ENCODE peak calls at places on chromosomes 3 and 15, in ten cellular contexts. Z is fibroblast of lung, T is OCI-LY7, W is HCT116, G is right lobe of liver, L is AG04450, S is hepatocyte, J is heart right ventricle, N is neural progenitor cell, P is keratinocyte. I is an unnamed sample.

GRCh38 chr15:93030430-93031102 is 58.4 kb downstream of the RGMA start:
- DNase-seq in Z (peak; percentile 47), T (peak; percentile 69), W (peak; percentile 48), G (peak; percentile 77), L (peak; percentile 26), S (peak; percentile 78), J (peak; percentile 55), N (peak; percentile 78), P (no peak), I (peak; percentile 75)

GRCh38 chr15:63803106-63803886 is 30.5 kb downstream of the HERC1 start:
- DNase-seq in Z (peak; percentile 51), T (no peak), W (no peak), G (no peak), L (no peak), S (no peak), J (no peak), N (no peak), P (no peak), I (no peak)

GRCh38 chr3:89145995-89146394 is 38.6 kb downstream of the EPHA3 start:
- DNase-seq in Z (peak; percentile 95), T (no peak), W (no peak), G (no peak), L (peak; percentile 16), S (peak; percentile 21), J (no peak), N (no peak), P (no peak), I (no peak)

GRCh38 chr3:63130625-63131024 is 147.5 kb upstream of the SYNPR start:
- DNase-seq in Z (no peak), T (no peak), W (no peak), G (no peak), L (no peak), S (no peak), J (no peak), N (peak; percentile 60), P (no peak), I (no peak)

GRCh38 chr3:145188079-145188785 is 972.8 kb downstream of the PLOD2 start:
- DNase-seq in Z (no peak), T (no peak), W (no peak), G (no peak), L (no peak), S (no peak), J (no peak), N (peak; percentile 3), P (no peak), I (no peak)

GRCh38 chr15:43294091-43294706 is 27.5 kb upstream of the TGM5 start:
- DNase-seq in Z (no peak), T (no peak), W (no peak), G (no peak), L (no peak), S (no peak), J (no peak), N (no peak), P (no peak), I (no peak)

GRCh38 chr15:88472225-88472624 is 4.7 kb downstream of the MRPS11 start:
- DNase-seq in Z (no peak), T (no peak), W (no peak), G (no peak), L (no peak), S (no peak), J (no peak), N (no peak), P (no peak), I (no peak)

GRCh38 chr15:94168250-94168649 is 63.1 kb upstream of the MCTP2 start:
- DNase-seq in Z (no peak), T (peak; percentile 35), W (peak; percentile 23), G (no peak), L (no peak), S (no peak), J (no peak), N (peak; percentile 11), P (no peak), I (no peak)

GRCh38 chr15:42324308-42324707 is 35.0 kb upstream of the CAPN3 start:
- DNase-seq in Z (peak; percentile 9), T (no peak), W (no peak), G (no peak), L (peak; percentile 48), S (no peak), J (no peak), N (no peak), P (no peak), I (no peak)

GRCh38 chr15:34953851-34954250 is 15.7 kb downstream of the AQR start:
- DNase-seq in Z (no peak), T (no peak), W (no peak), G (no peak), L (no peak), S (no peak), J (no peak), N (no peak), P (no peak), I (no peak)

GRCh38 chr3:15331072-15331605 is 1.2 kb downstream of the SH3BP5 start:
- DNase-seq in Z (no peak), T (no peak), W (no peak), G (no peak), L (no peak), S (no peak), J (no peak), N (no peak), P (no peak), I (no peak)

GRCh38 chr3:25481402-25481801 is 53.3 kb downstream of the RARB start:
- DNase-seq in Z (no peak), T (no peak), W (no peak), G (no peak), L (no peak), S (no peak), J (no peak), N (no peak), P (no peak), I (no peak)

GRCh38 chr15:65583701-65584100 is 27.2 kb downstream of the INTS14 start:
- DNase-seq in Z (peak; percentile 47), T (peak; percentile 78), W (no peak), G (no peak), L (no peak), S (peak; percentile 8), J (no peak), N (peak; percentile 19), P (no peak), I (no peak)

GRCh38 chr15:60529332-60529731 is 50.4 kb upstream of the ICE2 start:
- DNase-seq in Z (no peak), T (no peak), W (no peak), G (no peak), L (no peak), S (no peak), J (no peak), N (no peak), P (no peak), I (no peak)
- H3K27ac ChIP-seq in Z (no peak overlapping the region), T (no peak overlapping the region), W (no peak overlapping the region), G (no peak overlapping the region), L (no peak overlapping the region), S (no peak overlapping the region), J (no peak overlapping the region), N (no peak overlapping the region), P (no peak overlapping the region), I (no peak overlapping the region)

DNA sequence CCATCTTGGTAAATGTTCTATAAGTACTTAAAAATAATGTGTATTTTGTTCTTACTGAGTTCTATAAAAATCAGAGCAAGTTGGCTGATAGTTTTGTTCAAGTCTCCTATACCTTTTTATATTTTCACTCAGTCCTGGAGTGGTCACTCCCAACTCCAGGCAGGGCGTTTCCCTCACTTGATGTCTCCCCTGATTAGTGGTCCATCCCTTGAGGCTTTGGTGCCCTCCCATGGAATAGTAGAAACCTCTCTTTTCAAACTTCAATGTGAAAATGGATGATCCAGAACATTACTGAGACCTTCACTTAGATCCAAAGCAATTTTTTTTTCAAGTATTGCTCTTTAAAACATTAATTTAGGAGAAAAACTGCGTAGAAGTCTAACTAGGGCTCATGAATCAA is 25.0 kb upstream of the SCN10A start:
- DNase-seq in Z (no peak), T (no peak), W (no peak), G (no peak), L (no peak), S (no peak), J (no peak), N (no peak), P (no peak), I (no peak)
- TF ChIP-seq CTCF in Z (peak; percentile 23), T (no peak), W (peak; percentile 3), G (no peak), L (peak; percentile 36), S (no peak), J (no peak), N (peak; percentile 17), P (no peak), I (peak; percentile 23)

GRCh38 chr3:124246949-124247348 is 255.0 kb upstream of the ROPN1 start:
- DNase-seq in Z (peak; percentile 40), T (peak; percentile 7), W (peak; percentile 12), G (peak; percentile 55), L (no peak), S (peak; percentile 27), J (no peak), N (peak; percentile 40), P (no peak), I (no peak)

GRCh38 chr3:124250053-124250452 is 258.1 kb upstream of the ROPN1 start:
- DNase-seq in Z (peak; percentile 43), T (no peak), W (no peak), G (no peak), L (no peak), S (no peak), J (no peak), N (no peak), P (peak; percentile 67), I (no peak)

GRCh38 chr3:124243253-124243859 is 251.4 kb upstream of the ROPN1 start:
- DNase-seq in Z (no peak), T (no peak), W (no peak), G (no peak), L (no peak), S (no peak), J (no peak), N (no peak), P (no peak), I (no peak)

GRCh38 chr3:124246366-124246765 is 254.4 kb upstream of the ROPN1 start:
- DNase-seq in Z (peak; percentile 78), T (no peak), W (no peak), G (no peak), L (no peak), S (no peak), J (no peak), N (no peak), P (no peak), I (no peak)

DNA sequence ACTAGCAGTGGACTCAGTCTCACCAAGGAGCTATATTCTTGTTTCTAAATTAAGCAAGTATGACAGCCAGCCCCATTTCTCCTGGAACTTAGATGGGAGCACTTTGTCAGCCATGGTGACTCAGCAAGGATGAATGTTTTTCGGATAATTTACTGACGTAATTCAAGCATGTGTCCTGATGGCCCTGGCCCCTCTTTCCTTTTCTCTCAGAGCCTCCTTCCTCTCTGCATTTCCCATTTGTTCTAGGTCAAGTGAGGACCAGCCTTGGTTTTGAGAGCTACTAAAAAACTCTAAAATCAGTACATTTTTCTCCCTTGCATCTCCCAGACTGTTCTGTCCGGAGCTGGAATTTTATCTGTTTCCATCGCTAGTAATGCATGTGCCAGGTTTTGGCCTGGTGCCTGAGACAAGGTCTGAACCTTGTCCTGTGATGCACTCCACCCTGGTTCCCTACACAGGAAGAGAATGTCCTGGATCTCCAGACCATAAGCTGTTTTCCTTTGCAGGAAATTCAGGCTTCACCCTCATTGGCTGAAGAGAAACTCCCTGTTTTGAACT is 256.6 kb upstream of the ROPN1 start:
- DNase-seq in Z (peak; percentile 93), T (no peak), W (no peak), G (peak; percentile 74), L (peak; percentile 47), S (peak; percentile 19), J (peak; percentile 52), N (no peak), P (no peak), I (peak; percentile 80)
- H3K9me3 ChIP-seq in Z (no peaks in the 10 kb centered on the region), T (no peaks in the 10 kb centered on the region), W (no peaks in the 10 kb centered on the region), G (no peaks in the 10 kb centered on the region), L (no peaks in the 10 kb centered on the region), S (no peaks in the 10 kb centered on the region), J (no peaks in the 10 kb centered on the region), N (no peaks in the 10 kb centered on the region), P (no peaks in the 10 kb centered on the region), I (no peaks in the 10 kb centered on the region)

GRCh38 chr3:80564391-80564790 is 796.6 kb upstream of the ROBO1 start:
- DNase-seq in Z (no peak), T (no peak), W (no peak), G (no peak), L (no peak), S (no peak), J (no peak), N (no peak), P (no peak), I (no peak)
- H3K27ac ChIP-seq in Z (no peak overlapping the region), T (no peak overlapping the region), W (no peak overlapping the region), G (no peak overlapping the region), L (no peak overlapping the region), S (no peak overlapping the region), J (no peak overlapping the region), N (no peak overlapping the region), P (no peak overlapping the region), I (no peak overlapping the region)